ENCODE peak calls at places on chromosomes 11 and 22, in five cellular contexts. X is HepG2, P is H1, Q is HCT116, Y is spleen. G is an unnamed sample.

GRCh38 chr22:43504068-43504467 is 92.3 kb downstream of the MPPED1 start:
- DNase-seq in P (no peak), Q (no peak), Y (no peak), X (no peak), G (no peak)

GRCh38 chr11:121367434-121367833 is 74.9 kb downstream of the SC5D start:
- DNase-seq in X (no peak), P (no peak), Y (no peak), Q (no peak), G (no peak)

GRCh38 chr22:49977578-49977977 is 17.0 kb downstream of the PIM3 start:
- DNase-seq in Y (no peak), Q (no peak), X (no peak), P (no peak), G (no peak)

GRCh38 chr22:50301581-50301991 is 5.9 kb downstream of the PLXNB2 start:
- DNase-seq in X (no peak), Y (no peak), Q (no peak), P (no peak), G (peak)

GRCh38 chr11:103109818-103110388 is 677 bp downstream of the DYNC2H1 start:
- DNase-seq in Q (no peak), Y (peak), X (no peak), P (no peak), G (no peak)

GRCh38 chr11:118639899-118640298 is 32.5 kb downstream of the PHLDB1 start:
- DNase-seq in Q (no peak), X (no peak), P (no peak), Y (no peak), G (no peak)

GRCh38 chr11:15635501-15635900 is 520.8 kb downstream of the INSC start:
- DNase-seq in Y (no peak), P (no peak), X (no peak), Q (no peak), G (no peak)

GRCh38 chr11:73404506-73405145 is 28.4 kb downstream of the RELT start:
- DNase-seq in Y (no peak), Q (no peak), X (no peak), P (no peak), G (no peak)

GRCh38 chr11:84714316-84714780 is 912.8 kb downstream of the DLG2 start:
- DNase-seq in P (no peak), X (peak), Y (peak), Q (peak), G (peak)

GRCh38 chr11:5597953-5598352 is 1.5 kb downstream of the TRIM6 start:
- DNase-seq in Q (no peak), X (no peak), Y (no peak), P (no peak), G (no peak)

GRCh38 chr11:11640152-11640551 is 18.3 kb upstream of the GALNT18 start:
- DNase-seq in P (no peak), X (no peak), Y (no peak), Q (no peak), G (no peak)

GRCh38 chr11:61799665-61800284 is 7.1 kb downstream of the FEN1 start:
- DNase-seq in P (no peak), Y (no peak), Q (no peak), X (no peak), G (no peak)

GRCh38 chr22:17347724-17348123 is 21.5 kb upstream of the CECR2 start:
- DNase-seq in P (no peak), Q (no peak), Y (no peak), X (no peak), G (no peak)

GRCh38 chr11:76604652-76605241 is 65.8 kb downstream of the LRRC32 start:
- DNase-seq in X (no peak), Q (no peak), Y (no peak), P (no peak), G (peak)

GRCh38 chr11:63443714-63444113 is 47.3 kb downstream of the PLAAT5 start:
- DNase-seq in X (no peak), Y (no peak), P (no peak), Q (no peak), G (no peak)

GRCh38 chr11:62958547-62959071 is 26.2 kb downstream of the SLC22A6 start:
- DNase-seq in X (no peak), P (no peak), Y (no peak), Q (no peak), G (peak)

GRCh38 chr11:3109434-3109833 is 52.2 kb upstream of the CARS1 start:
- DNase-seq in P (no peak), X (no peak), Y (peak), Q (no peak), G (no peak)

GRCh38 chr22:48481748-48482147 is 1345.9 kb downstream of the BRD1 start:
- DNase-seq in P (no peak), X (no peak), Q (no peak), Y (no peak), G (no peak)

GRCh38 chr11:68016904-68017817 is 7.0 kb downstream of the ALDH3B1 start:
- DNase-seq in X (peak), P (no peak), Y (no peak), Q (no peak), G (no peak)

GRCh38 chr11:100667449-100667848 is 19.6 kb upstream of the ARHGAP42 start:
- DNase-seq in Q (no peak), P (no peak), Y (no peak), X (no peak), G (no peak)
- TF ChIP-seq POLR2AphosphoS5 in Q (no peak), P (no peak), Y (no peak), X (no peak), G (no peak)

DNA sequence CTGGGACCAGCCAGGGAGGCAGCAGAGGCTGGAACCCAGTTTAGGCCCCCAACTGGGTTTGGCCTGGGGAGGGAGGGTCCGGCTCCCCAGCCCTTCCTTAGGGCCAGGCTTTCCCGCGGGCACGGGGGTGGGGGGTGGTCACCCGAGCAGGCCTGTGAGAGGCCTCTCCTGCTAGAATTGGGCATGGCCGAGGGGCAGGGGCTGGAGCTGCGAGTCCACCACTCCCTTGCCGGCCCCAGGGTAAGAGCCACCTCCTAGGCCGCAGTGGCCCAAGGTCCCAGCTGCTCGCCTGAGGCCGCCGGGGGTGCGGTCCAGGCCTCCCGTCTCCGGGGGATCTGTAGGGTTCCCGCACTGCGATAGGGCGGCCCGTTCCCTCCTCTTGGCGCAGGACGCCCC is 6.1 kb downstream of the LMNTD2 start:
- DNase-seq in P (no peak), Y (no peak), Q (no peak), X (no peak), G (no peak)
- H3K4me3 ChIP-seq in P (peak), Y (no peak), Q (peak), X (peak), G (peak)

DNA sequence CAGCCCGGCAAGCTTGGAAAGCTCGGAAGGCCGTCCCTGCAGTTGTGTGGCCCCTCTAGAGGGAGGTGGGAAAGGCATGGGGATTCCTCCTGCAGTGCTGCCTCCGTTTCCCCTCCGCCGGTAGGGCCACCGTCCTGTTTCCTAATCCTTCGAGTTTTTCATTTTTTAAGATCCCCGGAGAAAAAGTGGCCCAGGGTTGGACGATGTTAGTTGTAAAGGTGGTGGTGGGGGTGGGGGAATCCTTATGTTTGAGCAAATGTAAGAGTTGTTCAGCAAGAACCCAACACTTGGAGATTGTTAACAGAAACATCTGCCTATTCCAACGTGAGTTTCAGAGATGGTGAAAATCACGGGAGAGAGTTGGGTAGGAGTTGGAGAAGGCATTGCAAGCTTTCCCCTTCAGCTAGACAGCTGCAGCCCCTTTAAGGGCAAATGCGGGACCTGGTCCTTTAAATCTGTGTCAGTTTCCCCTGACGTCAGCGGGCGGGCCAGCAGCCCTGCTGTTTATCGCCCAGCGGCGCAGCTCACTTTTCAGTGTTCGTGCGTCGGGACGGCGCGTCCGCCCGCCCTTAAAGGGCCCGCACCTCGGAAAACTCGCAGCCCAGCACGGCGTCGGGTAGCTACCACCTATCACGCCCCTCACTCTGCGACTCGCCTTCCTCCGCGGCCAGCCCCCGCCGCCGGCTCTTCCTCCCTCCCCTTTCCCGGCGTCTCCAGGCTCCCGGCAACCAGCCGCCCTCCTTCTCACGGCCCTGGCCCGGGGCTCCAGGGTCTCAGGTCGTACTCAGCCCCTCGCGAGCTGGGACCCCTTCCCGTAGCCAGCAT is at the start of gene SIDT2:
- DNase-seq in Y (peak), P (peak), Q (peak), X (peak), G (peak)
- TF ChIP-seq POLR2A in Y (peak), P (peak), Q (no peak), X (peak), G (peak)

GRCh38 chr11:75350122-75350742 is 1.2 kb downstream of the ARRB1 start:
- DNase-seq in X (no peak), Q (no peak), Y (peak), P (no peak), G (no peak)

GRCh38 chr11:75346296-75346695 is 5.2 kb downstream of the ARRB1 start:
- DNase-seq in X (no peak), P (no peak), Q (no peak), Y (no peak), G (no peak)

GRCh38 chr11:75349540-75350116 is 1.8 kb downstream of the ARRB1 start:
- DNase-seq in X (no peak), Q (no peak), P (no peak), Y (peak), G (no peak)

GRCh38 chr11:75346912-75347647 is 4.4 kb downstream of the ARRB1 start:
- DNase-seq in X (no peak), Q (no peak), P (no peak), Y (no peak), G (no peak)

DNA sequence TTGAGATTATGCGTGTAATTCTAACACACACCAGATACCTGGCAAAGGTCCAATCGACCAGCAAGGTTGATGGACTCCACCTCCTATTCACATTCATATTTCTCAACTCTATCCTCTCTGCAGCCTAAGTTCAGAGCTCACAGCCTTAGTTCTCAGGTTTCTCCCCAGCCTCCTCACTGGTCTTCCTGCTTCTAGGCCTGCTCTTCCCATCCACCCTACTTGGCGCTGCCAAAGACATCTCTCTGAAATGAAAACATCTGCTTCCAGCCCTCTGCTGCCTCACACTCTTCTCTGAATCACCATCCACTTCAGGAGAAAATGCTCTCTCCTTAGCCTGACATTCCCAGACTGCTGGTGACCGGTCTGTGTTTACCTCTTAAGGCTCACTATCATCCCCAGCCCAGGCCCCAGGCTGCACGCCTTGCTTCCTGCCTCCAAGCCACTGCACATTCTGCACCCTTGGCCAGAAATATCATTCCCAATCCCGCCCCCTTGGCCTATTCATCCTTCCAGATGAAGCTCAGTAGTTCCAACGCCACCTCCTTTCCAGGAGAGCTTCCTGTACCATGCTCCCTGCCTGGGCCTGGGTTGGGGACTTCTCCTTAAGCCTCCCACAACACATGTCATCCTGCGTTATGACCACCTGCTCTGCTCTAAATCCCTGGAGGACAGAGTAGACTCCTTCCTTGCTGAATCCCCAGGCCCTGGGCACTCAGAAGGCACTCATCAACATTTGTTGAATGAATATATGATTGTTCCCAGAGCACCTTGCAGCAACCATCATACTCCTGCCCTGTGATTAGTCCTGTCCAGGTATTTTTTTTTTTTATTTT is 3.5 kb downstream of the ARRB1 start:
- DNase-seq in P (no peak), X (peak), Y (no peak), Q (no peak), G (no peak)
- TF ChIP-seq POLR2AphosphoS5 in P (no peak), X (no peak), Y (no peak), Q (no peak), G (peak)

DNA sequence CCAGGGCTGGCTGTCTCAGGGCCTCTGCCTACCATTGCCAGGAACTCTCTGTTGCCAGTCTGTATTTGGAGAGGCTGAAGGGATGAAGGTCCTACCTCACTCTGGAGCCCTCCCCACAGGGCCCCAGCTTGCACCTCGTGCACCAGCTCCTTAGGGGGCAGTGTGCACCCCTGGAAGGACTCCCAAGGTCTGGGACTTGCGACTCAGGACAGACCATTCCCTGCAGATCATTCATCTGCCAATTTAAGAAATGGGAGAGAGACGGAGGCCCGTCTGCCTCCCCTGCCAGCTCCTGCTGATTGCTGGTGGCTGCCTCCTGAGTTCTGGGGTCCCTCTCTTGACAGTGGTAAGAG is 27.5 kb upstream of the MALAT1 start:
- DNase-seq in Y (peak), P (no peak), X (peak), Q (no peak), G (peak)
- H3K4me3 ChIP-seq in Y (no peak), P (no peak), X (peak), Q (peak), G (no peak)

GRCh38 chr11:72005347-72006260 is 6.9 kb downstream of the IL18BP start:
- DNase-seq in P (no peak), X (no peak), Y (no peak), Q (no peak), G (no peak)

GRCh38 chr11:72007587-72007986 is 8.9 kb downstream of the IL18BP start:
- DNase-seq in Q (no peak), Y (no peak), X (no peak), P (no peak), G (no peak)

GRCh38 chr11:72007089-72007476 is 8.4 kb downstream of the IL18BP start:
- DNase-seq in X (no peak), Y (no peak), Q (no peak), P (no peak), G (no peak)

GRCh38 chr11:72004515-72005346 is 6.0 kb downstream of the IL18BP start:
- DNase-seq in X (no peak), Y (no peak), P (no peak), Q (no peak), G (no peak)

GRCh38 chr11:72006309-72007088 is 7.8 kb downstream of the IL18BP start:
- DNase-seq in X (no peak), Q (no peak), Y (no peak), P (no peak), G (no peak)
- TF ChIP-seq POLR2A in X (no peak), Q (no peak), Y (no peak), P (peak), G (no peak)

GRCh38 chr11:95230054-95231034 is 658 bp downstream of the SESN3 start:
- DNase-seq in P (no peak), X (no peak), Y (no peak), Q (no peak), G (peak)
- TF ChIP-seq POLR2AphosphoS5 in P (no peak), X (no peak), Y (no peak), Q (no peak), G (no peak)

G was measured in transverse colon.